ENCODE peak calls at places on chromosome 7, in five cellular contexts. Q, M, P, S and F are unnamed samples.

GRCh38 chr7:117901089-117901797 is 28.0 kb upstream of the CTTNBP2 start:
- DNase-seq in M (no peak), P (no peak), Q (no peak), S (no peak), F (no peak)

GRCh38 chr7:44284881-44285541 is 40.4 kb downstream of the CAMK2B start:
- DNase-seq in P (peak; percentile 60), Q (no peak), S (no peak), M (no peak), F (no peak)

GRCh38 chr7:158031820-158032424 is 555.7 kb downstream of the PTPRN2 start:
- DNase-seq in Q (no peak), S (no peak), P (peak; percentile 59), M (no peak), F (no peak)

GRCh38 chr7:74087791-74088453 is 4.3 kb downstream of the LIMK1 start:
- DNase-seq in M (no peak), P (no peak), Q (no peak), S (no peak), F (no peak)

GRCh38 chr7:13770305-13770704 is 219.2 kb downstream of the ETV1 start:
- DNase-seq in Q (no peak), P (no peak), M (no peak), S (no peak), F (no peak)

GRCh38 chr7:32462966-32463365 is 27.2 kb downstream of the LSM5 start:
- DNase-seq in Q (no peak), M (no peak), P (no peak), S (no peak), F (no peak)

GRCh38 chr7:33423646-33424020 is 294.3 kb downstream of the BBS9 start:
- DNase-seq in Q (peak; percentile 16), P (no peak), M (peak; percentile 3), S (peak; percentile 12), F (peak; percentile 0)

GRCh38 chr7:102425639-102426267 is 7.6 kb upstream of the ORAI2 start:
- DNase-seq in S (no peak), Q (no peak), P (no peak), M (no peak), F (peak; percentile 79)

GRCh38 chr7:104650991-104651680 is 322.7 kb downstream of the LHFPL3 start:
- DNase-seq in Q (no peak), S (no peak), M (no peak), P (peak; percentile 44), F (no peak)

GRCh38 chr7:116441534-116441933 is 58.0 kb upstream of the CAV2 start:
- DNase-seq in M (no peak), S (no peak), Q (no peak), P (no peak), F (no peak)

GRCh38 chr7:120272896-120273475 is at the start of gene KCND2:
- DNase-seq in P (peak; percentile 39), S (no peak), Q (no peak), M (no peak), F (no peak)

GRCh38 chr7:12127490-12127889 is 83.6 kb upstream of the TMEM106B start:
- DNase-seq in S (no peak), P (no peak), M (no peak), Q (peak; percentile 0), F (no peak)
- TF ChIP-seq TAF1 in S (no peak), P (no peak), M (no peak), Q (no peak), F (no peak)

GRCh38 chr7:27930910-27931476 is 191.0 kb downstream of the TAX1BP1 start:
- DNase-seq in S (no peak), M (no peak), P (no peak), Q (no peak), F (no peak)

GRCh38 chr7:27936244-27937102 is 196.5 kb downstream of the TAX1BP1 start:
- DNase-seq in P (no peak), M (no peak), Q (no peak), S (no peak), F (no peak)

GRCh38 chr7:27929127-27929526 is 189.2 kb downstream of the TAX1BP1 start:
- DNase-seq in S (no peak), Q (no peak), P (no peak), M (no peak), F (no peak)

GRCh38 chr7:27928001-27928400 is 188.0 kb downstream of the TAX1BP1 start:
- DNase-seq in Q (no peak), S (no peak), M (no peak), P (no peak), F (no peak)

GRCh38 chr7:27933691-27934565 is 194.0 kb downstream of the TAX1BP1 start:
- DNase-seq in P (no peak), S (no peak), M (no peak), Q (no peak), F (no peak)
- TF ChIP-seq TAF1 in P (no peak), S (no peak), M (no peak), Q (no peak), F (no peak)

DNA sequence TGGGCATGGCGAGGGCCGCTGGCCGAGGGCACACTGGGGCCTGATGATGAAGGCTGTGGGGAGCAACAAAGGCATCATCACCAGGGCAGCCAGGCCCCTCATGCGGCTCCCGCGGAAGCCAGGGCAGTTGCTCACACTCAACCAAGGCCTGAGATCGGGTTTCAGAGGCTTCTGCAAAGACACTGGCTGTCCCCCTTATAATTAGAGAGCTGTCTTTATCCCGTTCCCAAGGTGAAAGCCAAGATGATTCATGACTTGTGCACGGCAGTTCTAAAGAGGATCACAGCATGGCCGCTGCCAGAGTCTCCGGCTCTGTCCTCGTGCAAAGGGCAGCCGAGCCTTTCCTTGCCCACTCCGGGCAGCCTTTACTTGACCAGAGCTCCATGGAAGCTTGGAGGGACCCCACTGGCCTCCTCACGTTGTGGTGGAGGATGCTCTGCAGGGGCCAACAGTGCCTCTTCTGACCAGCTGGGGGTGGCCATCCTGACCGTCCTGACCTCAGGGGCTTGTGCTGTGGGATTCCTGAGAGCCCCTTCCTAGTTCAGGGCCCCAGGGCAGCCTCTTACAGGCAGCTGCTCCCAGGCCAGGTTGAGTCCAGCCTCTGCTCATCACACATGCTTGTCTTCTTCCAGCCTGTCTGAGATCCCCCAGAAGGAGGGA is 82.3 kb downstream of the PRKAG2 start:
- DNase-seq in Q (no peak), M (no peak), S (no peak), P (no peak), F (no peak)
- TF ChIP-seq TAF1 in Q (no peak), M (no peak), S (no peak), P (no peak), F (no peak)

GRCh38 chr7:25894902-25895791 is 256.9 kb upstream of the NFE2L3 start:
- DNase-seq in P (peak; percentile 86), M (no peak), Q (no peak), S (peak; percentile 79), F (peak; percentile 41)
- TF ChIP-seq TAF1 in P (no peak), M (no peak), Q (no peak), S (no peak), F (no peak)

GRCh38 chr7:122059516-122059915 is 84.5 kb downstream of the AASS start:
- DNase-seq in M (no peak), Q (no peak), P (no peak), S (no peak), F (no peak)

GRCh38 chr7:122054393-122054792 is 89.7 kb downstream of the AASS start:
- DNase-seq in S (no peak), Q (no peak), P (no peak), M (no peak), F (no peak)

GRCh38 chr7:122055072-122055471 is 89.0 kb downstream of the AASS start:
- DNase-seq in M (no peak), Q (no peak), S (no peak), P (no peak), F (no peak)

DNA sequence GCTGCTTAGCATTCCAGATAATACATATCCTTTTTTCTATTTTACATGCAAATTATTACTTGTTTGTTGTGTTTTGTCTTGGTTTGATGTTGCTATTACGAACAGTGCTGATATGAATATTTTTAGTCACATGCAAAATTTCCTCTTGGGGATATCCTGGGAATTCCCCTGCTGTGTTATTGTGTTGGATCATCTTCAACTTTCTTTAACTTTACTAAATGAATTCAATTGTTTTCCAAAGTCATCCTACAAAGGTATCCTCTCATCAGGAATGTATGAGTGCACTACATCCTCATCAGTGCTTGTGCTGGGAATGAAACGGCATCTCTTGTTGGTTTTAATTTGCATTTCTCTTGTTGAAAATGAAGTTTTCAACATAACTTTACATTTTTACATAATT is 87.1 kb downstream of the AASS start:
- DNase-seq in P (no peak), M (no peak), S (no peak), Q (no peak), F (no peak)
- TF ChIP-seq TAF1 in P (no peak), M (no peak), S (no peak), Q (no peak), F (no peak)

DNA sequence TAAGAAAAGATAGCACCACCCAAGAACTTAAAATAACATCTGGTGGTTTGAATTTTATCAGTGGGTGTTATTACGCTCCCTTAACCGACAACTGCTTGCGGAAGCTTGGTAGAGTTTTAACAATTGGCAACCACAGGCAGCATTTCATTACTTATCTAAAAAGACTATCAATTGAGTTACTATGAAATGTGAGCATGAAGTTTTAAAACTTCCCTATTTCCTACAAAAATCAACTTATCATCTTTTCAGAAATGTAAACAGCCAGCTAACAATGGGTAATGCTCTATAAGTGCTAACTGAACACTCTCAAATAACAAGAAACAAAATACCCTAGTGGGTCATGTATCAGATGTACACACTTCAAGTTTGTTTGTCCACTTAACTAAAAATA is 68.8 kb downstream of the OSBPL3 start:
- DNase-seq in M (no peak), Q (no peak), S (peak; percentile 62), P (no peak), F (no peak)
- TF ChIP-seq TAF1 in M (no peak), Q (no peak), S (no peak), P (no peak), F (no peak)

GRCh38 chr7:45435846-45436245 is 138.3 kb upstream of the ADCY1 start:
- DNase-seq in M (no peak), S (no peak), Q (no peak), P (no peak), F (no peak)
- TF ChIP-seq TAF1 in M (no peak), S (no peak), Q (no peak), P (no peak), F (no peak)